ENCODE peak calls at places on chromosomes 11 and 22, in six cellular contexts. G is PC-9, A is fibroblast of pulmonary artery, X is cardiac muscle cell, R is lower leg skin, P is right lobe of liver. F is an unnamed sample.

GRCh38 chr11:63523151-63523550 is 13.5 kb upstream of the PLAAT4 start:
- DNase-seq in G (peak; percentile 72), A (no peak), X (no peak), R (no peak), P (no peak), F (no peak)

GRCh38 chr11:19907008-19907579 is 194.5 kb downstream of the NAV2 start:
- DNase-seq in G (peak; percentile 12), A (no peak), X (no peak), R (no peak), P (no peak), F (no peak)

GRCh38 chr11:18527512-18527911 is 770 bp upstream of the TSG101 start:
- DNase-seq in G (peak; percentile 79), A (peak; percentile 26), X (peak; percentile 6), R (no peak), P (no peak), F (peak; percentile 65)

GRCh38 chr11:8040261-8040920 is 40.6 kb upstream of the TUB start:
- DNase-seq in G (no peak), A (no peak), X (no peak), R (peak; percentile 40), P (no peak), F (no peak)

GRCh38 chr11:4436424-4436823 is 12.7 kb upstream of the OR52K2 start:
- DNase-seq in G (no peak), A (no peak), X (no peak), R (no peak), P (no peak), F (no peak)

GRCh38 chr11:7442588-7443215 is 42.6 kb upstream of the OLFML1 start:
- DNase-seq in G (no peak), A (peak; percentile 56), X (peak; percentile 55), R (peak; percentile 93), P (peak; percentile 72), F (peak; percentile 51)

GRCh38 chr11:17694711-17695110 is 24.7 kb upstream of the MYOD1 start:
- DNase-seq in G (no peak), A (no peak), X (no peak), R (no peak), P (no peak), F (no peak)

GRCh38 chr11:61516675-61517516 is 8.3 kb downstream of the LRRC10B start:
- DNase-seq in G (no peak), A (peak; percentile 14), X (peak; percentile 30), R (peak; percentile 89), P (no peak), F (peak; percentile 28)

GRCh38 chr11:102451041-102451692 is 1.4 kb downstream of the TMEM123 start:
- DNase-seq in G (no peak), A (no peak), X (no peak), R (no peak), P (no peak), F (no peak)

GRCh38 chr11:26043665-26044064 is 288.3 kb upstream of the ANO3 start:
- DNase-seq in G (no peak), A (no peak), X (no peak), R (no peak), P (no peak), F (no peak)

GRCh38 chr11:68053117-68053516 is 14.3 kb downstream of the TCIRG1 start:
- DNase-seq in G (no peak), A (no peak), X (no peak), R (no peak), P (no peak), F (no peak)

GRCh38 chr22:35620624-35621245 is 3.6 kb upstream of the MB start:
- DNase-seq in G (no peak), A (peak; percentile 34), X (peak; percentile 19), R (no peak), P (no peak), F (peak; percentile 37)

GRCh38 chr11:133835258-133836075 is 9.8 kb downstream of the SPATA19 start:
- DNase-seq in G (peak; percentile 49), A (peak; percentile 64), X (peak; percentile 69), R (peak; percentile 74), P (peak; percentile 56), F (peak; percentile 75)

GRCh38 chr22:30262917-30263741 is 3.5 kb downstream of the OSM start:
- DNase-seq in G (no peak), A (peak; percentile 70), X (peak; percentile 76), R (peak; percentile 95), P (peak; percentile 78), F (peak; percentile 72)

GRCh38 chr11:130159139-130159538 is 443 bp upstream of the ST14 start:
- DNase-seq in G (no peak), A (no peak), X (no peak), R (no peak), P (no peak), F (no peak)

GRCh38 chr11:70367071-70367470 is 31.3 kb upstream of the CTTN start:
- DNase-seq in G (no peak), A (no peak), X (no peak), R (peak; percentile 31), P (no peak), F (no peak)

GRCh38 chr11:71218789-71219499 is 33.4 kb downstream of the SHANK2 start:
- DNase-seq in G (no peak), A (no peak), X (no peak), R (no peak), P (peak; percentile 14), F (no peak)

GRCh38 chr22:28426346-28427132 is 253.1 kb downstream of the TTC28 start:
- DNase-seq in G (no peak), A (peak; percentile 70), X (peak; percentile 66), R (no peak), P (no peak), F (peak; percentile 58)

GRCh38 chr22:30754971-30755759 is 60.5 kb downstream of the OSBP2 start:
- DNase-seq in G (peak; percentile 69), A (peak; percentile 91), X (peak; percentile 87), R (no peak), P (peak; percentile 54), F (peak; percentile 91)

GRCh38 chr11:104433751-104434150 is 269.8 kb upstream of the PDGFD start:
- DNase-seq in G (no peak), A (peak; percentile 22), X (peak; percentile 57), R (no peak), P (no peak), F (no peak)

GRCh38 chr22:22603470-22603947 is 40.9 kb upstream of the GGTLC2 start:
- DNase-seq in G (no peak), A (no peak), X (no peak), R (no peak), P (no peak), F (no peak)

GRCh38 chr11:123558536-123559315 is 95.7 kb downstream of the SCN3B start:
- DNase-seq in G (no peak), A (no peak), X (no peak), R (no peak), P (no peak), F (no peak)

DNA sequence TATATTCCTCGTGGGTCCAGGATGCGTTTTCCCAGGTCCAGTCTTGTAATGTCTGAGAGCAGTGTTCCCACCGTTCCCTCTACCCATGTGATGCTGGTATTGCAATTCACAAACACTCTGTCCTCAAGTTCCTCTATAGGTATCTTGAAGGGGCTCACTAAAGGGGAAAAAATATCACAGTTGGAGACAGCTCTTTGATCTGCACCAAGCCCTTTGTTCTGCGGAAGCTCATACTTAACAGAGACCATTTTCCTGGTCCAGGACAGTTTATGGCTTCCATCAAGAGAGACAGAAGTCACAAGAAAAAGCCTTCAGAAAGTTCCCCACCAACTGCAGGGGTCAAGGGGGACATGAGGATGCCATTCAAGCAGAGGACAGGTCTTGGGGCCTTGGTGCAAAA is 2.1 kb downstream of the CD3D start:
- DNase-seq in G (no peak), A (no peak), X (no peak), R (no peak), P (no peak), F (no peak)
- H3K4me3 ChIP-seq in G (no peak overlapping the region), A (no peak overlapping the region), X (no peak overlapping the region), R (no peak overlapping the region), P (no peak overlapping the region), F (no peak overlapping the region)

GRCh38 chr11:74311352-74311926 is at the start of gene P4HA3:
- DNase-seq in G (no peak), A (peak; percentile 63), X (peak; percentile 71), R (peak; percentile 92), P (peak; percentile 68), F (peak; percentile 64)
- TF ChIP-seq CTCF in G (no peak), A (no peak), X (peak; percentile 12), R (no peak), P (peak; percentile 10), F (no peak)

DNA sequence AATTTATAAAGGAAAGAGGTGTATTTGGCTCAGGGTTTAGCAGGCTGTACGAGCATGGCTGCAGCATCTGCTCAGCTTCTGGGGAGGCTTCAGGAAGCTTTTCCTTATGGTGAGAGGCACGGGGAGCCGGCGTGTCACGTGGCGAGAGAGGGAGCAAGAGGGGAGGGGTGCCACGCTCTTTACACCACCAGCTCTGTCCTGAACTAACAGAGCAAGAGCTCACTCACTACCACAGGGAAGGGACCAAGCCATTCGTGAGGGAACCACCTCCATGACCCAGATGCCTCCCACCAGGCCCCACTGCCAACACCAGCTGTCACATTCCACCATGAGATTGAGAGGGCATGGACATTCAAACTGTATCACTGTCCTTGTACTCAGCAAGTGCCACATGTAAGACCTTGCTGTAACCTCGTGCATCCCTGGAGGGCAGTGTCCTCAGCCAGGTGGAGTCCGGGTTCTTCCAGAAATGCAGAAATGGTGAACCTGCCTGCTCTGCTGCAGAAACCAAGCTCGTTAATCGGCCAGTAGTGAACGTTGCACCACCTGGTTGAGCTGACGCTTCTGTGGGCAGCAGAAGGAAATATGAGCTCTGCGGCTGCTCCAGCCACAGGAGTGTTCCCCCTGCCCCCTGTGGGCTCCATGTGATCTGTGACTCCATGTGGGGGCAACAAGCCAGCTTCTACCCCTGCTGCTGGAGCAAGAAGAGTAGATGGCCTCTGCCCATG is 368.6 kb downstream of the TBC1D22A start:
- DNase-seq in G (no peak), A (no peak), X (no peak), R (no peak), P (no peak), F (no peak)
- H3K4me3 ChIP-seq in G (no peak overlapping the region), A (no peak overlapping the region), X (no peak overlapping the region), R (no peak overlapping the region), P (no peak overlapping the region), F (no peak overlapping the region)

DNA sequence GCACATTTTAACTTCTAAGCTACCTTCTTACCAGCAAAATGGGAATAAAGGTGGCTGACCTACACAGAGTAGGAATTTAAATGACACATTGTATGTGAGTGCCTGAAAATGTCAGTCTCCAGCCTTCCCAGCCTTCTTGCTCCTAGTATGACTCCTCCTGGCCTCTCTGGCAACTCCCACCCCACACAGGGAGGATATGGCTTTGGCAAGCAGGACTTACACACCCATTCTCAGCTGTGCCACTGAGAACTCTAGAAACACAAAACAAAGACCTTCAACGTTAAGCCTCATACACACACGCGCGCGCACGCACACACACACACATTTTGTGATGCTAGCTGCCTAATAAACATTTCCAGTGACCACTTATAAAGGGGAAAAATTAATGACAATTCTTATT is 65.8 kb downstream of the PACSIN2 start:
- DNase-seq in G (peak; percentile 53), A (peak; percentile 80), X (peak; percentile 73), R (peak; percentile 88), P (no peak), F (peak; percentile 78)
- TF ChIP-seq CTCF in G (no peak), A (no peak), X (no peak), R (no peak), P (no peak), F (no peak)

F was measured in cardiac fibroblast.